ENCODE peak calls at places on chromosomes 5 and 9, in eight cellular contexts. I is choroid plexus epithelial cell; K is stimulated activated CD4-positive, alpha-beta T cell treated with anti-CD3 and anti-CD28 coated beads, Interleukin-1b, Interleukin-23, amount 100 ng/mL, for 4 hours; X is WTC11; E is adrenal gland; N is caudate nucleus; H is GM20000; S is H9. F is an unnamed sample.

GRCh38 chr9:109297899-109298298 is 23.0 kb downstream of the EPB41L4B start:
- DNase-seq in H (no peak), K (no peak), E (no peak), X (no peak), S (no peak), I (peak), N (no peak), F (no peak)

GRCh38 chr5:132469380-132470372 is 20.9 kb downstream of the IRF1 start:
- DNase-seq in E (no peak), N (no peak), X (no peak), K (no peak), H (no peak), I (peak), S (no peak), F (no peak)

GRCh38 chr9:131737426-131737825 is 2.5 kb downstream of the RAPGEF1 start:
- DNase-seq in K (no peak), I (no peak), H (no peak), E (peak), N (no peak), X (no peak), S (no peak), F (no peak)

GRCh38 chr9:133615101-133615896 is 6.1 kb upstream of the FAM163B start:
- DNase-seq in K (no peak), E (no peak), N (no peak), H (no peak), S (no peak), I (no peak), X (no peak), F (no peak)

GRCh38 chr5:113427871-113428574 is 6.8 kb downstream of the TSSK1B start:
- DNase-seq in N (no peak), S (no peak), H (no peak), X (no peak), E (no peak), I (no peak), K (no peak), F (no peak)

GRCh38 chr9:6739218-6739617 is 18.6 kb upstream of the KDM4C start:
- DNase-seq in S (no peak), K (no peak), N (no peak), H (peak), X (no peak), I (peak), E (no peak), F (peak)

GRCh38 chr9:14393382-14393781 is 79.4 kb upstream of the NFIB start:
- DNase-seq in K (no peak), X (no peak), N (no peak), I (no peak), S (no peak), H (no peak), E (no peak), F (no peak)

GRCh38 chr5:556909-557441 is 32.7 kb upstream of the SLC9A3 start:
- DNase-seq in S (no peak), K (no peak), X (no peak), E (peak), I (no peak), H (peak), N (no peak), F (no peak)

GRCh38 chr9:123269316-123269715 is 930 bp upstream of the STRBP start:
- DNase-seq in X (peak), I (no peak), S (no peak), H (no peak), N (no peak), E (no peak), K (no peak), F (no peak)

GRCh38 chr9:113503131-113503541 is 39.6 kb downstream of the RGS3 start:
- DNase-seq in I (no peak), N (no peak), K (no peak), X (no peak), S (no peak), E (no peak), H (no peak), F (no peak)

GRCh38 chr9:94860678-94861588 is 134.4 kb downstream of the AOPEP start:
- DNase-seq in N (no peak), K (peak), H (peak), S (no peak), E (no peak), X (no peak), I (peak), F (no peak)

GRCh38 chr5:112084149-112084548 is 327.2 kb upstream of the NREP start:
- DNase-seq in H (no peak), E (no peak), K (no peak), N (no peak), X (no peak), I (peak), S (no peak), F (no peak)

GRCh38 chr5:179793470-179794139 is at the start of gene LTC4S:
- DNase-seq in S (peak), H (peak), I (peak), X (no peak), E (peak), N (no peak), K (no peak), F (no peak)

GRCh38 chr5:141761-142160 is 49.5 kb upstream of the LRRC14B start:
- DNase-seq in E (no peak), S (no peak), K (no peak), X (no peak), I (no peak), N (no peak), H (no peak), F (no peak)

GRCh38 chr9:77087506-77087905 is 68.1 kb downstream of the FOXB2 start:
- DNase-seq in S (no peak), H (no peak), N (no peak), K (no peak), I (no peak), X (no peak), E (no peak), F (no peak)

GRCh38 chr9:70840266-70840665 is 281.2 kb downstream of the TRPM3 start:
- DNase-seq in X (no peak), S (no peak), I (no peak), K (no peak), H (no peak), N (no peak), E (no peak), F (no peak)

GRCh38 chr5:90158131-90158530 is 251.4 kb downstream of the CETN3 start:
- DNase-seq in S (no peak), H (no peak), E (no peak), N (no peak), X (no peak), I (no peak), K (no peak), F (no peak)

GRCh38 chr5:137819768-137820167 is 47.9 kb upstream of the MYOT start:
- DNase-seq in X (no peak), E (no peak), S (no peak), K (no peak), I (no peak), N (no peak), H (no peak), F (no peak)

GRCh38 chr5:59660737-59661136 is 232.8 kb downstream of the PDE4D start:
- DNase-seq in I (peak), X (no peak), N (no peak), S (no peak), K (no peak), H (peak), E (no peak), F (no peak)

GRCh38 chr9:93161801-93162635 is 21.9 kb upstream of the WNK2 start:
- DNase-seq in S (no peak), N (no peak), H (no peak), X (no peak), K (no peak), E (no peak), I (no peak), F (no peak)

GRCh38 chr9:38713426-38713825 is 6.5 kb downstream of the FAM240B start:
- DNase-seq in S (no peak), H (no peak), N (no peak), K (no peak), X (no peak), I (peak), E (peak), F (no peak)

GRCh38 chr5:78647838-78648358 is 674 bp downstream of the LHFPL2 start:
- DNase-seq in N (peak), K (no peak), X (peak), S (peak), E (peak), H (peak), I (peak), F (no peak)

F was measured in iPS-NIHi11.